ENCODE peak calls at places on chromosomes 5 and 9, in seven cellular contexts. T is heart right ventricle, A is uterus, E is fibroblast of lung, X is mucosa of descending colon, C is ovary, H is right atrium auricular region. Z is an unnamed sample.

GRCh38 chr9:136312436-136312835 is 8.5 kb upstream of the CCDC187 start:
- DNase-seq in T (no peak), A (peak; percentile 46), E (peak; percentile 68), X (no peak), C (peak; percentile 70), H (no peak), Z (peak; percentile 39)

GRCh38 chr5:142358121-142358520 is 33.3 kb upstream of the SPRY4 start:
- DNase-seq in T (no peak), A (no peak), E (no peak), X (no peak), C (no peak), H (no peak), Z (no peak)

GRCh38 chr5:10536511-10536910 is 27.4 kb upstream of the ANKRD33B start:
- DNase-seq in T (no peak), A (no peak), E (no peak), X (no peak), C (no peak), H (no peak), Z (no peak)

GRCh38 chr9:133990366-133991210 is 1.5 kb downstream of the VAV2 start:
- DNase-seq in T (no peak), A (no peak), E (peak; percentile 77), X (peak; percentile 70), C (peak; percentile 42), H (peak; percentile 84), Z (no peak)

GRCh38 chr9:81380960-81381359 is 308.4 kb downstream of the TLE1 start:
- DNase-seq in T (no peak), A (no peak), E (no peak), X (no peak), C (no peak), H (no peak), Z (no peak)

GRCh38 chr5:92500752-92501151 is 1080.3 kb downstream of the NR2F1-AS1 start:
- DNase-seq in T (no peak), A (no peak), E (no peak), X (no peak), C (no peak), H (no peak), Z (no peak)

GRCh38 chr9:97876061-97876460 is 23.0 kb downstream of the FOXE1 start:
- DNase-seq in T (no peak), A (no peak), E (no peak), X (no peak), C (no peak), H (no peak), Z (no peak)

GRCh38 chr9:131282688-131283422 is 6.5 kb upstream of the FAM78A start:
- DNase-seq in T (no peak), A (no peak), E (peak; percentile 11), X (no peak), C (no peak), H (no peak), Z (no peak)

GRCh38 chr5:76943006-76943405 is 9.8 kb upstream of the CRHBP start:
- DNase-seq in T (no peak), A (no peak), E (no peak), X (no peak), C (no peak), H (no peak), Z (no peak)

GRCh38 chr5:75239681-75240080 is 3.0 kb upstream of the ANKRD31 start:
- DNase-seq in T (no peak), A (no peak), E (no peak), X (no peak), C (no peak), H (no peak), Z (no peak)

GRCh38 chr5:33334829-33335228 is 105.9 kb upstream of the TARS1 start:
- DNase-seq in T (no peak), A (no peak), E (no peak), X (no peak), C (no peak), H (no peak), Z (no peak)

GRCh38 chr9:96209407-96210031 is 92.5 kb downstream of the HSD17B3 start:
- DNase-seq in T (no peak), A (no peak), E (peak; percentile 93), X (no peak), C (no peak), H (peak; percentile 67), Z (no peak)

GRCh38 chr9:97848582-97849237 is 4.3 kb upstream of the FOXE1 start:
- DNase-seq in T (no peak), A (no peak), E (no peak), X (no peak), C (no peak), H (no peak), Z (no peak)

GRCh38 chr9:130770679-130771442 is 64.2 kb upstream of the ABL1 start:
- DNase-seq in T (no peak), A (no peak), E (peak; percentile 90), X (no peak), C (no peak), H (no peak), Z (no peak)

GRCh38 chr9:107712390-107712789 is 222.8 kb upstream of the KLF4 start:
- DNase-seq in T (no peak), A (no peak), E (peak; percentile 51), X (no peak), C (no peak), H (no peak), Z (no peak)

GRCh38 chr5:132099073-132099748 is 25.6 kb downstream of the CSF2 start:
- DNase-seq in T (no peak), A (no peak), E (no peak), X (no peak), C (no peak), H (no peak), Z (peak; percentile 26)

GRCh38 chr9:114988962-114989599 is 58.7 kb upstream of the TNFSF8 start:
- DNase-seq in T (no peak), A (no peak), E (peak; percentile 17), X (no peak), C (no peak), H (no peak), Z (no peak)

GRCh38 chr9:110714314-110714713 is 45.7 kb downstream of the MUSK start:
- DNase-seq in T (no peak), A (no peak), E (peak; percentile 42), X (no peak), C (no peak), H (no peak), Z (no peak)

GRCh38 chr9:79377315-79377855 is 194.4 kb upstream of the TLE4 start:
- DNase-seq in T (no peak), A (no peak), E (no peak), X (no peak), C (no peak), H (no peak), Z (no peak)

DNA sequence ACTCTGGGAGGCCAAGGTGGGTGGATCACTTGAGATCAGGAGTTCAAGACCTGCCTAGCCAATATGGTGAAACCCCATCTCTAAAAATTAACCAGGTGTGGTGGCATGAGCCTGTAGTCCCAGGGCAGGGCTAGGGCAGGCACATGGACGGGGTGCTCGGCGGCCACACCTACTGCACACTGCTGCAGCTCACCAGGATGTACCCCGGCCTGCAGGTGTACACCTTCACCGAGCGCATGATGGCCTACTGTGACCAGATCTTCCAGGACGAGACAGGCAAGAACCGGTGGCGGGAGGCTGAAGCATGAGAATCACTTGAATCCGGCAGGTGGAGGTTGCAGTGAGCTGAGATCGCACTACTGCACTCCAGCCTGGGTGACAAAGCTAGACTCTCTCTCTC is 3.2 kb downstream of the ST6GALNAC4 start:
- DNase-seq in T (no peak), A (no peak), E (no peak), X (peak; percentile 71), C (peak; percentile 29), H (no peak), Z (no peak)
- H3K4me1 ChIP-seq in T (peaks cover 42% of the 10 kb centered on the region), A (peaks cover 4% of the 10 kb centered on the region), E (peaks cover 23% of the 10 kb centered on the region), X (peaks cover 48% of the 10 kb centered on the region), C (peaks cover 4% of the 10 kb centered on the region), H (peaks cover 37% of the 10 kb centered on the region), Z (peaks cover 33% of the 10 kb centered on the region)

GRCh38 chr5:159096555-159097460 is 2.9 kb downstream of the EBF1 start:
- DNase-seq in T (no peak), A (peak; percentile 22), E (no peak), X (no peak), C (no peak), H (no peak), Z (no peak)

GRCh38 chr5:159094745-159095144 is 5.0 kb downstream of the EBF1 start:
- DNase-seq in T (peak; percentile 83), A (peak; percentile 72), E (peak; percentile 85), X (no peak), C (peak; percentile 87), H (peak; percentile 95), Z (peak; percentile 45)

GRCh38 chr5:159095218-159095617 is 4.5 kb downstream of the EBF1 start:
- DNase-seq in T (no peak), A (peak; percentile 26), E (no peak), X (no peak), C (no peak), H (no peak), Z (no peak)

GRCh38 chr5:159097461-159098284 is 2.0 kb downstream of the EBF1 start:
- DNase-seq in T (peak; percentile 56), A (peak; percentile 52), E (peak; percentile 62), X (no peak), C (peak; percentile 68), H (no peak), Z (no peak)

DNA sequence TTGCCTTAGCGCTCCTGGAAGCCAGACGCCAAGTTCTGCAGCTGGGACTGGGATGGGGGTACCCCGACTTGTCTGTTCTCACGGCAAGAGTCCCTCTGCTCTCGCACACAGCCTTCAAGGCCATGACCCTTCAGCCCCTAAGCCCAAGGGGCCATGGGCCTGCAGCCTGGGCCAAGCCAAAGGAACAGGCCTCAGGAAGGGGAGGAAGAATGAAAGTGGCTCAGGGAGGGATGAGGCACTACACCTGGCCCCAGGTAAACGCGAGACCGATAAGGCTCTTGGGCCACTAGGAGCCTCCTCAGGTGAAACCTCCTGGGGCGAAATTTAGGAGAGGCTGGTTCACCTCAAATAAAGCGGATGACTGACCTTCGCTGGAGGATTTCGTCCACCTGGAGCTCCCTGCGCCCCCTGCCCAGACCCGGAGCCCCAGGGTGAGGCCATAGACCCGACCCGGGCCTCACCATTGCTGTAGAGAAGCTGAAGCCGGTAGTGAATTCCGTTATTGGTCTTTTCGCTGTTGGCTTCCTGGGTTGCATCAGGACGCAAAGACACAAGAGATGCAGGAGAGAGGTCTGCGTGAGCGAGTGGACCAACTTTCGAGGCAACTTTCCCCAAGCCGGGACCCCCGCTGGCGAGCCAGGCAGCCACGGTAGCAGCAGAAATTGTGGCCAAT is 3.7 kb downstream of the EBF1 start:
- DNase-seq in T (no peak), A (no peak), E (no peak), X (no peak), C (no peak), H (no peak), Z (no peak)
- H3K4me3 ChIP-seq in T (peak overlapping the region; percentile 70), A (peak overlapping the region; percentile 84), E (no peak overlapping the region), X (no peak overlapping the region), C (peak overlapping the region; percentile 6), H (peak overlapping the region; percentile 64), Z (no peak overlapping the region)

GRCh38 chr5:43536972-43537371 is 19.9 kb downstream of the PAIP1 start:
- DNase-seq in T (no peak), A (no peak), E (no peak), X (no peak), C (no peak), H (no peak), Z (no peak)
- H3K36me3 ChIP-seq in T (peaks cover 100% of the 10 kb centered on the region), A (no peaks in the 10 kb centered on the region), E (peaks cover 3% of the 10 kb centered on the region), X (peaks cover 13% of the 10 kb centered on the region), C (no peaks in the 10 kb centered on the region), H (peaks cover 57% of the 10 kb centered on the region), Z (peaks cover 27% of the 10 kb centered on the region)

GRCh38 chr5:134708301-134708700 is 30.0 kb upstream of the CAMLG start:
- DNase-seq in T (no peak), A (no peak), E (peak; percentile 9), X (no peak), C (no peak), H (no peak), Z (no peak)

GRCh38 chr5:134714537-134714936 is 23.8 kb upstream of the CAMLG start:
- DNase-seq in T (no peak), A (no peak), E (no peak), X (no peak), C (no peak), H (no peak), Z (no peak)

GRCh38 chr5:134714120-134714519 is 24.2 kb upstream of the CAMLG start:
- DNase-seq in T (no peak), A (no peak), E (no peak), X (no peak), C (no peak), H (no peak), Z (no peak)
- H3K4me1 ChIP-seq in T (no peaks in the 10 kb centered on the region), A (no peaks in the 10 kb centered on the region), E (no peaks in the 10 kb centered on the region), X (no peaks in the 10 kb centered on the region), C (no peaks in the 10 kb centered on the region), H (no peaks in the 10 kb centered on the region), Z (no peaks in the 10 kb centered on the region)

Z was measured in CD8-positive, alpha-beta T cell.